ENCODE peak calls at places on chromosomes 2 and 18, in six cellular contexts. T, J, C, R, B and F are unnamed samples.

GRCh38 chr18:5376994-5377393 is 81.5 kb upstream of the ZBTB14 start:
- DNase-seq in B (no peak), J (no peak), T (no peak), R (no peak), C (no peak), F (no peak)

GRCh38 chr2:135997380-135997779 is 12.0 kb upstream of the DARS1 start:
- DNase-seq in B (no peak), J (no peak), C (no peak), R (no peak), T (no peak), F (no peak)

GRCh38 chr2:7057865-7058400 is 140.7 kb downstream of the RNF144A start:
- DNase-seq in J (peak; percentile 33), C (no peak), B (no peak), T (no peak), R (no peak), F (no peak)

GRCh38 chr2:38907743-38908562 is 18.3 kb downstream of the ARHGEF33 start:
- DNase-seq in R (no peak), T (no peak), C (no peak), J (peak; percentile 47), B (no peak), F (peak; percentile 23)

GRCh38 chr18:39960545-39960944 is 1994.5 kb upstream of the PIK3C3 start:
- DNase-seq in T (no peak), C (no peak), J (no peak), R (no peak), B (no peak), F (peak; percentile 88)

GRCh38 chr2:60976875-60977561 is 40.5 kb upstream of the PEX13 start:
- DNase-seq in J (peak; percentile 37), T (no peak), C (no peak), B (no peak), R (no peak), F (no peak)

GRCh38 chr2:178718283-178718682 is 88.9 kb downstream of the TTN start:
- DNase-seq in C (no peak), R (no peak), B (no peak), J (no peak), T (no peak), F (peak; percentile 1)

GRCh38 chr2:181672255-181673008 is 7.9 kb downstream of the NEUROD1 start:
- DNase-seq in B (no peak), T (no peak), R (no peak), J (no peak), C (no peak), F (no peak)

GRCh38 chr2:224947566-224947965 is 94.7 kb downstream of the DOCK10 start:
- DNase-seq in J (no peak), B (no peak), R (no peak), C (peak; percentile 70), T (no peak), F (no peak)

GRCh38 chr2:224951723-224952481 is 90.4 kb downstream of the DOCK10 start:
- DNase-seq in J (no peak), T (no peak), R (no peak), B (no peak), C (no peak), F (no peak)

GRCh38 chr2:224946911-224947310 is 95.4 kb downstream of the DOCK10 start:
- DNase-seq in B (no peak), R (no peak), J (no peak), T (no peak), C (peak; percentile 84), F (peak; percentile 66)

GRCh38 chr2:224948005-224948404 is 94.3 kb downstream of the DOCK10 start:
- DNase-seq in B (no peak), J (no peak), T (no peak), R (no peak), C (no peak), F (no peak)

GRCh38 chr2:224948859-224949258 is 93.4 kb downstream of the DOCK10 start:
- DNase-seq in T (no peak), R (no peak), B (no peak), J (no peak), C (peak; percentile 94), F (peak; percentile 70)
- TF ChIP-seq CTCF in T (no peak), R (no peak), B (no peak), J (no peak), C (no peak), F (no peak)

GRCh38 chr2:152222975-152223638 is 47.5 kb upstream of the STAM2 start:
- DNase-seq in B (peak; percentile 58), T (no peak), J (no peak), R (peak; percentile 44), C (peak; percentile 81), F (peak; percentile 71)
- H3K4me3 ChIP-seq in B (no peak overlapping the region), T (no peak overlapping the region), J (no peak overlapping the region), R (no peak overlapping the region), C (no peak overlapping the region), F (no peak overlapping the region)

DNA sequence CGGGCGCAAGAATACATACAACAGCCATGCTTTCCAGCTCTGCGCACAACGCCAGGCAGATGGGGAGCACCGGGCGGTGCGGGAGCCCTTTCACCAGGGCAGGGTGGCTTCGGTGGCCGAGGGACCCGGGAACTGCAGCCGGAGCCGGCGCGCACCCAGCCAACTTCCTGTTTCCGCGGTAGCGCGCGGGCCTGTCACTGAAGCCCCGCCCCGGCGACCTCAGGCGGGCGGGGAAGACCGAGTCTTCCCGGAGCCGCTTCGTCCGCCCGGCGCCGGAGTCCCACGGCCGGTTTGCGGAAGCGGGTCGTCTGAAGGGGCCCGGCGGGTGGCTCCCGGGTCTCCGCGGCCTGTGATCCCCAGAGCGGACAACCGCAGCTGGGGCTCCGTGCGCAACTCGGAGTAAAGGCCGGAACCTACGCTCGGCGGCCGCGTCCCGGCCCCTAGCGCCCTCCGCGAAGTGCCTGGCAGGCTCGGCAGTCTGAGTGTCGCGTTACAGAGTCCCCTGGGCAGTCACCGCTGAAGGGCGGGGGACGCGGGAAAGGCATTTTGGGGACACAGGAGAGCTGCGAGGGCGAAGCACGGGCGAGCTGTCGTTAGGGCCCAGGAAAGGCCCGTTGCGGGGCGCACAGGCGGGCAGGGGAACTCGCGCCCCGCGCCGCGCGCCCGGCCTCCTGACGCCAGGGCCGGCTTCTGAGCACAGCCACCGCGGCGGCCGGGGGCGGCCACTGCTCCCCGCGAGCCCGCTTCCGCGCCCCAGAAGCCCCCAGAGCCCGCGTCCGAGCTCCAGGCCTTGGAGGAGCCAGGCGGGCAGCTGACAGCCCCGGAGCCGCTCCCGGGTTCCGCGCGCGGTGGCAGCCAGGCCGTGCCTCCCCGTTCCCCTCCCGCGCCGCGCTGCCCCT is at the start of gene MPPE1:
- DNase-seq in B (peak; percentile 89), R (peak; percentile 93), C (peak; percentile 77), T (peak; percentile 48), J (peak; percentile 95), F (peak; percentile 60)
- H3K27me3 ChIP-seq in B (no peaks in the 10 kb centered on the region), R (no peaks in the 10 kb centered on the region), C (no peaks in the 10 kb centered on the region), T (no peaks in the 10 kb centered on the region), J (no peaks in the 10 kb centered on the region), F (no peaks in the 10 kb centered on the region)

GRCh38 chr2:115880558-115880957 is 1438.1 kb downstream of the DPP10 start:
- DNase-seq in B (no peak), T (no peak), C (no peak), J (no peak), R (no peak), F (no peak)
- TF ChIP-seq CTCF in B (no peak), T (no peak), C (no peak), J (no peak), R (no peak), F (no peak)

DNA sequence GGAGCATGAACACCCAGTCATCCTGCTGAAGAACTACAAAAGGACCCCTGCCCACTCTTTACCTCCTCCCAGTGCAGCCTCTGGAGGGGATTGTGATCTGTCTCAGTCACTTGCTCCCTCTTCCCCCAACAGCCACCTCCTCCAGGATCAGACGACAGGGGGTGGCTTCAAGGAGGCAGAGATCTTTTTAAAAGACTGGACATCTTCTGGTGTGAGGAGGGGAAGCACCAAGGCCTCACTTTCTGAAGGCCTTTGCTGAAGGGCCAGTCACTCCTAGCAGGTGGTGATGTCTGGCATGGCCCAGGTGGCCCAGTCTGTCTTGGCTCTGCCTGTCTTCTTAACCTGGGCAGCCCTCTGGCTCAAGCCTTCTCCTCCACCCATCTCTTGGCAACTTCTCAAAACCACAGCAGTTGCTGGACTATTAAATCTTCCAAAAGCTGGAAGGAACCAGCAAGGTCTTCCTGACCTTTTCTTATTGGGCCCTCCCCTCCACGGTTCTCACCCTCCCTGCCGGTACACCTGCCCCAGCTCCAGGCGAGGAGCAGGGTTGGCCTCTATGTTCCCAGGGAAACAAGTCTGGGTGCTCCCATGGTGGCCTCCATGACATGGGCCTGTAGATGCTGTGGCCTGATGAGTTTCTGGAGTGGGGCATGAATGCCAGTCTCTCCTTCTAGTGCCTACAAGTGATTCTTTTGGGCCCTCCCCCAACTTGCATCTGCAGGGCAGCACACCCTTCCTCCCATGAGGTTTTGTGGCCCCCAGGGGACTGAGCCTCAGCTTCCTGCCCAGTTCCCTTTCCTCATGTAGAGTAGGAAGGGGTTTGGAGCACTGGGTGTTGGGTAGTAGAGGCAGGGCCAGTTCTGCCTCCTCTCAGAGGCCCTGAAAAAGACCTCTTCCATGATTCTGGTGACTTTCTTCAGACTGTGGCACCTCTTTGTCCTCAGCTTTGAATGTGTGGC is 5.0 kb upstream of the ATP6V1B1 start:
- DNase-seq in B (peak; percentile 13), J (no peak), R (no peak), C (no peak), T (no peak), F (no peak)
- H3K4me3 ChIP-seq in B (no peak overlapping the region), J (no peak overlapping the region), R (no peak overlapping the region), C (no peak overlapping the region), T (no peak overlapping the region), F (no peak overlapping the region)

DNA sequence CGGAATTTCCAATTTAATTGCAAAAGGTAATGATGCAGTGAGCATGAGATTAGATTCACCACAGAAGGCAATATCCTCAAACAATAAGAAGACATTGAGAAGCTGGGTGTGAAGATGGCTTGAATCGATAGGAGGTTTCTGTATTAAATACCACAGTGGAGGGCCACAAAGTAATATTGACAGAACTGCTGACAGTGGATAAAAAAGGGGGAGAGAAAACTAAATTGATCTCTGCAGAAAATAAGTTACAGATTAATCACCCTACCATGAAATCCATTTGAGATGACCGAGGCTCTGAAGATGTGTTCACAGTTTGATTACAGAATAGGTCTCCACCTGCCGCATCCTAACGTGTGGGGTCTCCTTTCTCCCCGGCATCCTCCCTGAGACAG is 165.7 kb downstream of the EIPR1 start:
- DNase-seq in R (no peak), T (no peak), C (no peak), B (no peak), J (no peak), F (no peak)
- H3K27me3 ChIP-seq in R (no peaks in the 10 kb centered on the region), T (no peaks in the 10 kb centered on the region), C (no peaks in the 10 kb centered on the region), B (no peaks in the 10 kb centered on the region), J (no peaks in the 10 kb centered on the region), F (no peaks in the 10 kb centered on the region)

GRCh38 chr2:46091004-46091403 is 206.2 kb upstream of the EPAS1 start:
- DNase-seq in R (no peak), J (no peak), T (no peak), B (no peak), C (peak; percentile 33), F (no peak)
- TF ChIP-seq CTCF in R (no peak), J (no peak), T (no peak), B (no peak), C (peak; percentile 33), F (peak; percentile 4)